ENCODE peak calls at places on chromosomes 13 and 19, in four cellular contexts. One of them, this sample, is unnamed.
A peak's percentile ranks its signal among the peaks of the same experiment; 100 is the strongest.

GRCh38 chr19:49201042-49201441 is 43.5 kb downstream of the TRPM4 start:
- DNase-seq in suprapubic skin: no peak
- DNase-seq in uterus: no peak
- DNase-seq in breast epithelium: no peak
- DNase-seq in this sample: no peak

GRCh38 chr13:33111414-33112110 is 95.3 kb downstream of the KL start:
- DNase-seq in breast epithelium: peak; percentile 35
- DNase-seq in uterus: peak; percentile 53
- DNase-seq in suprapubic skin: no peak
- DNase-seq in this sample: no peak

GRCh38 chr19:10812902-10813404 is 23.1 kb downstream of the TMED1 start:
- DNase-seq in uterus: peak; percentile 64
- DNase-seq in breast epithelium: no peak
- DNase-seq in suprapubic skin: no peak
- DNase-seq in this sample: no peak

GRCh38 chr13:59722580-59722900 is 441.2 kb downstream of the DIAPH3 start:
- DNase-seq in breast epithelium: no peak
- DNase-seq in suprapubic skin: no peak
- DNase-seq in uterus: no peak
- DNase-seq in this sample: no peak

GRCh38 chr13:74816737-74817136 is 665.2 kb downstream of the TBC1D4 start:
- DNase-seq in breast epithelium: no peak
- DNase-seq in suprapubic skin: no peak
- DNase-seq in uterus: no peak
- DNase-seq in this sample: no peak

GRCh38 chr13:78875792-78876580 is 217.0 kb upstream of the OBI1 start:
- DNase-seq in uterus: no peak
- DNase-seq in breast epithelium: no peak
- DNase-seq in suprapubic skin: no peak
- DNase-seq in this sample: no peak

GRCh38 chr19:8057545-8058270 is 5.1 kb downstream of the CCL25 start:
- DNase-seq in suprapubic skin: no peak
- DNase-seq in uterus: no peak
- DNase-seq in breast epithelium: no peak
- DNase-seq in this sample: no peak

GRCh38 chr19:6765738-6766356 is 1.4 kb downstream of the SH2D3A start:
- DNase-seq in uterus: no peak
- DNase-seq in breast epithelium: peak; percentile 97
- DNase-seq in suprapubic skin: peak; percentile 88
- DNase-seq in this sample: no peak

GRCh38 chr13:41075034-41075433 is 13.7 kb downstream of the WBP4 start:
- DNase-seq in uterus: no peak
- DNase-seq in breast epithelium: no peak
- DNase-seq in suprapubic skin: no peak
- DNase-seq in this sample: no peak

GRCh38 chr13:70568571-70568970 is 460.3 kb upstream of the KLHL1 start:
- DNase-seq in suprapubic skin: no peak
- DNase-seq in uterus: no peak
- DNase-seq in breast epithelium: no peak
- DNase-seq in this sample: no peak

GRCh38 chr13:33017410-33017929 is 1.2 kb downstream of the KL start:
- DNase-seq in breast epithelium: no peak
- DNase-seq in suprapubic skin: no peak
- DNase-seq in uterus: peak; percentile 41
- DNase-seq in this sample: no peak

GRCh38 chr19:42233106-42233505 is 9.3 kb downstream of the GSK3A start:
- DNase-seq in uterus: no peak
- DNase-seq in suprapubic skin: no peak
- DNase-seq in breast epithelium: no peak
- DNase-seq in this sample: no peak

GRCh38 chr19:44924243-44924725 is 9.9 kb downstream of the APOC1 start:
- DNase-seq in uterus: no peak
- DNase-seq in breast epithelium: no peak
- DNase-seq in suprapubic skin: no peak
- DNase-seq in this sample: no peak

GRCh38 chr19:35554076-35554475 is 8.7 kb downstream of the TMEM147 start:
- DNase-seq in suprapubic skin: no peak
- DNase-seq in uterus: no peak
- DNase-seq in breast epithelium: no peak
- DNase-seq in this sample: no peak

GRCh38 chr19:18202759-18203407 is 959 bp downstream of the RAB3A start:
- DNase-seq in uterus: peak; percentile 46
- DNase-seq in suprapubic skin: no peak
- DNase-seq in breast epithelium: no peak
- DNase-seq in this sample: no peak

GRCh38 chr19:38458991-38459390 is 25.5 kb downstream of the RYR1 start:
- DNase-seq in breast epithelium: no peak
- DNase-seq in suprapubic skin: no peak
- DNase-seq in uterus: no peak
- DNase-seq in this sample: no peak

GRCh38 chr13:112869202-112870061 is 99.6 kb upstream of the MCF2L start:
- DNase-seq in breast epithelium: no peak
- DNase-seq in suprapubic skin: no peak
- DNase-seq in uterus: no peak
- DNase-seq in this sample: no peak

GRCh38 chr19:28472111-28472510 is 740.8 kb downstream of the UQCRFS1 start:
- DNase-seq in breast epithelium: no peak
- DNase-seq in suprapubic skin: no peak
- DNase-seq in uterus: no peak
- DNase-seq in this sample: no peak

GRCh38 chr19:37333457-37333856 is 37.4 kb upstream of the ZNF527 start:
- DNase-seq in suprapubic skin: no peak
- DNase-seq in uterus: no peak
- DNase-seq in breast epithelium: no peak
- DNase-seq in this sample: no peak

GRCh38 chr13:24670174-24670573 is 10.0 kb upstream of the ATP12A start:
- DNase-seq in suprapubic skin: no peak
- DNase-seq in breast epithelium: no peak
- DNase-seq in uterus: no peak
- DNase-seq in this sample: no peak

GRCh38 chr13:26473571-26474230 is 83.8 kb upstream of the WASF3 start:
- DNase-seq in breast epithelium: no peak
- DNase-seq in uterus: no peak
- DNase-seq in suprapubic skin: no peak
- DNase-seq in this sample: peak; percentile 25

GRCh38 chr13:99895428-99895998 is 76.1 kb downstream of the ZIC5 start:
- DNase-seq in uterus: no peak
- DNase-seq in suprapubic skin: no peak
- DNase-seq in breast epithelium: no peak
- DNase-seq in this sample: no peak
- H3K27me3 ChIP-seq in uterus: no peaks in the 10 kb centered on the region
- H3K27me3 ChIP-seq in suprapubic skin: peaks cover 36% of the 10 kb centered on the region
- H3K27me3 ChIP-seq in breast epithelium: peaks cover 38% of the 10 kb centered on the region
- H3K27me3 ChIP-seq in this sample: no peaks in the 10 kb centered on the region

DNA sequence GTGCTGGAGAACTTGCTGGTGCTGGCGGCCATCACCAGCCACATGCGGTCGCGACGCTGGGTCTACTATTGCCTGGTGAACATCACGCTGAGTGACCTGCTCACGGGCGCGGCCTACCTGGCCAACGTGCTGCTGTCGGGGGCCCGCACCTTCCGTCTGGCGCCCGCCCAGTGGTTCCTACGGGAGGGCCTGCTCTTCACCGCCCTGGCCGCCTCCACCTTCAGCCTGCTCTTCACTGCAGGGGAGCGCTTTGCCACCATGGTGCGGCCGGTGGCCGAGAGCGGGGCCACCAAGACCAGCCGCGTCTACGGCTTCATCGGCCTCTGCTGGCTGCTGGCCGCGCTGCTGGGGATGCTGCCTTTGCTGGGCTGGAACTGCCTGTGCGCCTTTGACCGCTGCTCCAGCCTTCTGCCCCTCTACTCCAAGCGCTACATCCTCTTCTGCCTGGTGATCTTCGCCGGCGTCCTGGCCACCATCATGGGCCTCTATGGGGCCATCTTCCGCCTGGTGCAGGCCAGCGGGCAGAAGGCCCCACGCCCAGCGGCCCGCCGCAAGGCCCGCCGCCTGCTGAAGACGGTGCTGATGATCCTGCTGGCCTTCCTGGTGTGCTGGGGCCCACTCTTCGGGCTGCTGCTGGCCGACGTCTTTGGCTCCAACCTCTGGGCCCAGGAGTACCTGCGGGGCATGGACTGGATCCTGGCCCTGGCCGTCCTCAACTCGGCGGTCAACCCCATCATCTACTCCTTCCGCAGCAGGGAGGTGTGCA is 587 bp downstream of the S1PR4 start:
- DNase-seq in suprapubic skin: no peak
- DNase-seq in uterus: no peak
- DNase-seq in breast epithelium: no peak
- DNase-seq in this sample: no peak
- TF ChIP-seq POLR2A in suprapubic skin: no peak
- TF ChIP-seq POLR2A in uterus: no peak
- TF ChIP-seq POLR2A in breast epithelium: no peak
- TF ChIP-seq POLR2A in this sample: no peak

GRCh38 chr19:47464619-47465018 is 7.1 kb downstream of the SLC8A2 start:
- DNase-seq in breast epithelium: no peak
- DNase-seq in uterus: no peak
- DNase-seq in suprapubic skin: no peak
- DNase-seq in this sample: no peak
- H3K27me3 ChIP-seq in breast epithelium: peaks cover 35% of the 10 kb centered on the region
- H3K27me3 ChIP-seq in uterus: no peaks in the 10 kb centered on the region
- H3K27me3 ChIP-seq in suprapubic skin: peaks cover 53% of the 10 kb centered on the region
- H3K27me3 ChIP-seq in this sample: no peaks in the 10 kb centered on the region

GRCh38 chr19:16518483-16519229 is 22.5 kb downstream of the C19orf44 start:
- DNase-seq in breast epithelium: no peak
- DNase-seq in suprapubic skin: no peak
- DNase-seq in uterus: no peak
- DNase-seq in this sample: no peak
- TF ChIP-seq POLR2A in breast epithelium: no peak
- TF ChIP-seq POLR2A in suprapubic skin: no peak
- TF ChIP-seq POLR2A in uterus: no peak
- TF ChIP-seq POLR2A in this sample: no peak

This sample was measured in vagina.